ENCODE peak calls at places on chromosomes 5 and 9, in ten cellular contexts. U is Calu3; S is HTR-8/SVneo; H is effector memory CD8-positive, alpha-beta T cell; V is cardiac fibroblast; I is T-helper 17 cell; R is HS-5; T is stimulated activated CD4-positive, alpha-beta T cell treated with anti-CD3 and anti-CD28 coated beads, Interleukin-1b, Interleukin-23, amount 100 ng/mL, for 48 hours; M is stimulated activated effector memory CD8-positive, alpha-beta T cell treated with anti-CD3 and anti-CD28 coated beads, Interleukin-12 subunit alpha, Interleukin-12 subunit beta, amount 100 ng/mL, for 72 hours; W is tibial artery. Z is an unnamed sample.

GRCh38 chr9:5265939-5266338 is 34.7 kb downstream of the INSL4 start:
- DNase-seq in T (no peak), S (no peak), U (no peak), H (no peak), M (no peak), I (no peak), R (no peak), V (no peak), W (no peak), Z (no peak)

GRCh38 chr9:99851028-99851822 is 29.5 kb downstream of the NR4A3 start:
- DNase-seq in R (no peak), T (no peak), M (peak), S (no peak), V (no peak), H (peak), W (no peak), U (no peak), I (peak), Z (no peak)

GRCh38 chr9:115957571-115957970 is 196.0 kb upstream of the PAPPA start:
- DNase-seq in T (no peak), H (no peak), R (no peak), S (no peak), V (no peak), M (no peak), U (no peak), W (no peak), I (no peak), Z (no peak)

GRCh38 chr5:174335682-174336364 is 290.3 kb downstream of the NSG2 start:
- DNase-seq in H (no peak), T (no peak), U (no peak), R (no peak), W (no peak), V (no peak), S (peak), M (no peak), I (no peak), Z (no peak)

GRCh38 chr9:101158361-101158760 is 129.8 kb downstream of the PLPPR1 start:
- DNase-seq in T (no peak), V (no peak), S (no peak), U (no peak), R (no peak), W (no peak), I (no peak), H (no peak), M (no peak), Z (no peak)

GRCh38 chr9:17833846-17834245 is 255.0 kb downstream of the SH3GL2 start:
- DNase-seq in U (no peak), H (no peak), T (no peak), R (no peak), W (no peak), I (no peak), S (no peak), V (no peak), M (no peak), Z (no peak)

GRCh38 chr5:122311888-122312669 is at the start of gene SNCAIP:
- DNase-seq in S (no peak), I (no peak), T (no peak), V (peak), R (peak), M (no peak), W (peak), U (peak), H (no peak), Z (no peak)

GRCh38 chr9:129597355-129598088 is 23.4 kb downstream of the C9orf50 start:
- DNase-seq in M (no peak), S (no peak), U (peak), V (peak), W (no peak), R (no peak), I (peak), T (no peak), H (peak), Z (peak)

GRCh38 chr5:368162-369084 is 46.9 kb downstream of the AHRR start:
- DNase-seq in V (peak), R (peak), W (no peak), M (no peak), T (no peak), I (no peak), S (no peak), H (no peak), U (no peak), Z (no peak)

GRCh38 chr5:932628-933250 is 40.1 kb downstream of the TRIP13 start:
- DNase-seq in I (no peak), M (no peak), S (no peak), T (no peak), W (peak), R (no peak), H (no peak), V (peak), U (no peak), Z (no peak)

GRCh38 chr9:27413507-27414214 is 110.4 kb upstream of the IFNK start:
- DNase-seq in U (no peak), H (no peak), R (no peak), I (no peak), V (no peak), M (no peak), T (no peak), W (no peak), S (no peak), Z (no peak)

GRCh38 chr5:32014345-32014744 is 159.8 kb downstream of the GOLPH3 start:
- DNase-seq in M (no peak), T (no peak), H (no peak), R (no peak), I (no peak), W (no peak), S (no peak), U (no peak), V (no peak), Z (no peak)

GRCh38 chr9:137027369-137028012 is 546 bp downstream of the ABCA2 start:
- DNase-seq in I (no peak), M (no peak), W (no peak), H (no peak), S (no peak), R (no peak), V (no peak), T (no peak), U (no peak), Z (no peak)

GRCh38 chr5:36535390-36535789 is 71.0 kb upstream of the SLC1A3 start:
- DNase-seq in V (no peak), H (no peak), S (no peak), I (no peak), M (no peak), R (no peak), T (no peak), U (no peak), W (no peak), Z (no peak)

GRCh38 chr5:14713476-14714384 is 49.2 kb downstream of the OTULIN start:
- DNase-seq in V (no peak), I (no peak), S (no peak), T (no peak), U (no peak), W (no peak), H (no peak), R (no peak), M (no peak), Z (no peak)

GRCh38 chr5:82307431-82307830 is 29.3 kb upstream of the RPS23 start:
- DNase-seq in H (no peak), W (no peak), M (no peak), T (no peak), U (no peak), V (peak), R (no peak), I (no peak), S (no peak), Z (no peak)

GRCh38 chr9:18498947-18499585 is 25.1 kb downstream of the ADAMTSL1 start:
- DNase-seq in S (no peak), U (no peak), I (no peak), T (no peak), M (no peak), V (no peak), H (no peak), W (no peak), R (no peak), Z (no peak)

GRCh38 chr9:109083813-109084405 is 35.8 kb downstream of the TMEM245 start:
- DNase-seq in S (no peak), U (no peak), H (no peak), M (no peak), V (no peak), T (no peak), W (no peak), R (no peak), I (no peak), Z (no peak)

GRCh38 chr9:127698985-127699670 is 7.7 kb upstream of the CFAP157 start:
- DNase-seq in I (peak), W (peak), V (peak), M (peak), T (peak), S (peak), H (peak), R (peak), U (peak), Z (peak)

GRCh38 chr5:74504463-74504862 is 136.1 kb downstream of the ENC1 start:
- DNase-seq in R (no peak), S (no peak), W (no peak), H (no peak), V (no peak), M (no peak), U (no peak), T (no peak), I (no peak), Z (no peak)

GRCh38 chr5:178279723-178280438 is 47.3 kb upstream of the PHYKPL start:
- DNase-seq in U (peak), T (peak), I (peak), V (peak), M (peak), H (peak), W (peak), R (peak), S (peak), Z (peak)

GRCh38 chr5:158351485-158352140 is 492.7 kb upstream of the CLINT1 start:
- DNase-seq in T (no peak), U (no peak), I (no peak), V (no peak), R (no peak), H (no peak), W (no peak), S (no peak), M (no peak), Z (no peak)

GRCh38 chr5:52799358-52799982 is 11.8 kb downstream of the ITGA1 start:
- DNase-seq in T (no peak), U (no peak), H (no peak), V (peak), R (peak), I (peak), S (peak), W (peak), M (no peak), Z (no peak)

GRCh38 chr5:112968411-112969106 is 8.0 kb upstream of the DCP2 start:
- DNase-seq in V (no peak), S (no peak), W (no peak), I (no peak), R (no peak), H (no peak), T (no peak), M (no peak), U (no peak), Z (no peak)

GRCh38 chr9:121699271-121700164 is 48.1 kb downstream of the DAB2IP start:
- DNase-seq in M (peak), T (peak), S (peak), U (peak), I (no peak), H (peak), V (peak), R (no peak), W (peak), Z (no peak)

GRCh38 chr9:110691002-110691549 is 22.5 kb downstream of the MUSK start:
- DNase-seq in S (no peak), H (no peak), U (no peak), T (no peak), R (no peak), I (no peak), M (no peak), V (no peak), W (no peak), Z (no peak)

GRCh38 chr5:112555691-112556090 is 136.6 kb upstream of the EPB41L4A start:
- DNase-seq in V (no peak), R (peak), U (no peak), M (no peak), S (no peak), W (no peak), H (no peak), I (no peak), T (no peak), Z (no peak)

GRCh38 chr5:157540124-157540523 is 35.5 kb downstream of the ADAM19 start:
- DNase-seq in M (no peak), I (no peak), U (no peak), H (no peak), R (no peak), T (no peak), S (no peak), V (no peak), W (no peak), Z (no peak)

GRCh38 chr5:17340816-17341215 is 123.4 kb downstream of the BASP1 start:
- DNase-seq in U (no peak), S (no peak), T (no peak), I (no peak), V (peak), W (no peak), M (no peak), H (no peak), R (no peak), Z (no peak)

GRCh38 chr9:116451500-116451899 is 235.6 kb upstream of the TRIM32 start:
- DNase-seq in V (no peak), S (no peak), T (no peak), U (no peak), H (no peak), W (no peak), M (no peak), I (no peak), R (no peak), Z (no peak)

GRCh38 chr9:6014668-6015270 is 655 bp downstream of the RANBP6 start:
- DNase-seq in H (no peak), U (no peak), S (peak), W (no peak), M (no peak), V (peak), R (peak), I (no peak), T (no peak), Z (no peak)

GRCh38 chr9:81824802-81825770 is 103.1 kb upstream of the SPATA31D4 start:
- DNase-seq in R (no peak), V (no peak), U (no peak), M (no peak), I (no peak), T (no peak), W (no peak), H (no peak), S (no peak), Z (no peak)

GRCh38 chr5:66666778-66667177 is 70.6 kb downstream of the MAST4 start:
- DNase-seq in R (no peak), I (no peak), W (no peak), H (no peak), S (no peak), V (no peak), M (no peak), T (no peak), U (peak), Z (no peak)

GRCh38 chr5:132540149-132540548 is 3.2 kb downstream of the IL5 start:
- DNase-seq in T (no peak), S (no peak), U (no peak), H (no peak), W (no peak), R (no peak), I (no peak), V (no peak), M (no peak), Z (no peak)

GRCh38 chr5:173655196-173655797 is 38.8 kb upstream of the BOD1 start:
- DNase-seq in I (no peak), T (no peak), H (no peak), U (no peak), W (no peak), R (no peak), V (no peak), M (no peak), S (no peak), Z (no peak)

GRCh38 chr5:154385236-154385512 is 60.6 kb upstream of the SAP30L start:
- DNase-seq in V (peak), H (peak), I (no peak), S (no peak), M (no peak), U (no peak), W (no peak), R (no peak), T (no peak), Z (no peak)